ENCODE peak calls at places on chromosomes 5 and 9, in ten cellular contexts. G is substantia nigra; P is astrocyte of the spinal cord; V is AG04450; U is AG20443; F is fibroblast of lung; S is NCI-H146; D is ACHN; X is CD8-positive, alpha-beta memory T cell; M is HAP-1. Y is an unnamed sample.

GRCh38 chr5:160628295-160629006 is 206.8 kb downstream of the PTTG1 start:
- DNase-seq in G (no peak), P (no peak), V (no peak), U (no peak), F (no peak), S (no peak), D (no peak), X (no peak), M (no peak), Y (no peak)

GRCh38 chr9:124792976-124793594 is 16.2 kb downstream of the OLFML2A start:
- DNase-seq in G (no peak), P (no peak), V (no peak), U (peak), F (peak), S (no peak), D (no peak), X (no peak), M (no peak), Y (no peak)

GRCh38 chr9:108704156-108704852 is 151.5 kb downstream of the ACTL7B start:
- DNase-seq in G (no peak), P (peak), V (no peak), U (peak), F (peak), S (no peak), D (no peak), X (no peak), M (no peak), Y (no peak)

GRCh38 chr5:139658501-139658927 is 10.4 kb downstream of the CXXC5 start:
- DNase-seq in G (no peak), P (peak), V (no peak), U (peak), F (no peak), S (no peak), D (no peak), X (no peak), M (no peak), Y (no peak)

GRCh38 chr5:62306494-62307363 is 723 bp downstream of the KIF2A start:
- DNase-seq in G (no peak), P (peak), V (no peak), U (peak), F (peak), S (peak), D (peak), X (peak), M (peak), Y (peak)

GRCh38 chr9:79621916-79622575 is 50.3 kb downstream of the TLE4 start:
- DNase-seq in G (no peak), P (no peak), V (no peak), U (peak), F (no peak), S (no peak), D (no peak), X (no peak), M (no peak), Y (no peak)

GRCh38 chr5:78537821-78538220 is 110.8 kb downstream of the LHFPL2 start:
- DNase-seq in G (no peak), P (peak), V (no peak), U (peak), F (peak), S (peak), D (peak), X (no peak), M (peak), Y (no peak)

GRCh38 chr9:93651521-93651950 is 75.2 kb downstream of the PHF2 start:
- DNase-seq in G (no peak), P (no peak), V (no peak), U (no peak), F (no peak), S (no peak), D (no peak), X (no peak), M (no peak), Y (no peak)

GRCh38 chr9:97575673-97576048 is 57.5 kb downstream of the TSTD2 start:
- DNase-seq in G (no peak), P (no peak), V (no peak), U (no peak), F (no peak), S (no peak), D (no peak), X (no peak), M (no peak), Y (no peak)